ENCODE peak calls at places on chromosomes 5 and 9, in nine cellular contexts. S is cardiac muscle cell, Z is small intestine, J is lower lobe of right lung, M is GM23338, T is GM12878, A is ovary, E is aorta, B is pancreas. D is an unnamed sample. For H3K4me1, the result is how much of the 10 kb centered on the place peaks cover.

GRCh38 chr9:29806941-29807625 is 2233.8 kb upstream of the C9orf72 start:
- DNase-seq in S (no peak), Z (no peak), J (no peak), M (peak), T (no peak), A (no peak), E (no peak), B (no peak), D (no peak)

GRCh38 chr5:111854196-111854595 is 97.2 kb upstream of the NREP start:
- DNase-seq in S (no peak), Z (no peak), J (no peak), M (no peak), T (no peak), A (no peak), E (no peak), B (no peak), D (no peak)

GRCh38 chr5:1511651-1512540 is 11.9 kb downstream of the LPCAT1 start:
- DNase-seq in S (peak), Z (no peak), J (no peak), M (no peak), T (no peak), A (peak), E (peak), B (peak), D (peak)

GRCh38 chr9:91580136-91580535 is 156.5 kb upstream of the NFIL3 start:
- DNase-seq in S (peak), Z (no peak), J (no peak), M (peak), T (no peak), A (no peak), E (no peak), B (no peak), D (no peak)

GRCh38 chr5:72386639-72387038 is 66.5 kb downstream of the PTCD2 start:
- DNase-seq in S (no peak), Z (no peak), J (no peak), M (no peak), T (no peak), A (no peak), E (no peak), B (no peak), D (no peak)

GRCh38 chr9:97740848-97741821 is 44.0 kb upstream of the XPA start:
- DNase-seq in S (peak), Z (peak), J (peak), M (peak), T (no peak), A (peak), E (peak), B (peak), D (peak)

GRCh38 chr5:116650544-116650943 is 75.9 kb upstream of the SEMA6A start:
- DNase-seq in S (no peak), Z (no peak), J (no peak), M (no peak), T (no peak), A (no peak), E (no peak), B (no peak), D (no peak)

GRCh38 chr5:160767062-160767461 is 84.9 kb downstream of the ATP10B start:
- DNase-seq in S (no peak), Z (no peak), J (no peak), M (no peak), T (no peak), A (no peak), E (no peak), B (no peak), D (no peak)

GRCh38 chr5:104540448-104540847 is 977.9 kb upstream of the NUDT12 start:
- DNase-seq in S (peak), Z (no peak), J (no peak), M (no peak), T (no peak), A (peak), E (no peak), B (no peak), D (no peak)

GRCh38 chr9:87140605-87141109 is 193.4 kb upstream of the GAS1 start:
- DNase-seq in S (no peak), Z (no peak), J (no peak), M (no peak), T (no peak), A (no peak), E (no peak), B (no peak), D (no peak)

GRCh38 chr9:113590991-113591898 is 127.7 kb downstream of the RGS3 start:
- DNase-seq in S (peak), Z (peak), J (peak), M (peak), T (no peak), A (peak), E (peak), B (peak), D (peak)
- H3K27ac ChIP-seq in S (no peak), Z (peak), J (peak), M (no peak), T (no peak), A (peak), E (peak), B (peak), D (peak)

DNA sequence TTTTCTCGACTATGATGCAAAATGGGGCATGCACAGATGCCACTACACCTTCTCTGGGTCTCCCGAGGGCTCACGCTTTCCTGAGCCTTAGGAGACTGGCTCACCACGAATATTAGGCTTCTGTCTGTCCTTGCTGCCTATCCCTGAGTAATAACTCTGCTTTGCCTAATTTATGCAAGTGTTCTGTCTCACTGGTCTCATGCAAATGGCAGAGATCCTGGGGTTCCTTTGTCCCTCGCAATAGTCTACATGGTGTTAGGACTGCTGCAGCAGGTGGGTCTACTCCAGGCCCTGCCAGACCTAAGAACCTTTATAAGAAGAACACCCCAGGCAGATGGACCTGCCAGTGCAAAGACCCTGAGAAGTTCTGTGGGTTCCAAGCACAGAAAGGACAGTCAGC is 72.3 kb upstream of the HRH2 start:
- DNase-seq in S (no peak), Z (no peak), J (no peak), M (no peak), T (no peak), A (no peak), E (no peak), B (no peak), D (no peak)
- H3K4me1 ChIP-seq in S (under half), Z (under half), J (under half), M (under half), T (under half), A (under half), E (under half), B (under half), D (under half)

GRCh38 chr9:112526973-112527372 is 40.3 kb downstream of the KIAA1958 start:
- DNase-seq in S (no peak), Z (no peak), J (no peak), M (no peak), T (no peak), A (no peak), E (no peak), B (no peak), D (no peak)
- H3K27ac ChIP-seq in S (no peak), Z (no peak), J (no peak), M (no peak), T (no peak), A (peak), E (no peak), B (peak), D (no peak)

DNA sequence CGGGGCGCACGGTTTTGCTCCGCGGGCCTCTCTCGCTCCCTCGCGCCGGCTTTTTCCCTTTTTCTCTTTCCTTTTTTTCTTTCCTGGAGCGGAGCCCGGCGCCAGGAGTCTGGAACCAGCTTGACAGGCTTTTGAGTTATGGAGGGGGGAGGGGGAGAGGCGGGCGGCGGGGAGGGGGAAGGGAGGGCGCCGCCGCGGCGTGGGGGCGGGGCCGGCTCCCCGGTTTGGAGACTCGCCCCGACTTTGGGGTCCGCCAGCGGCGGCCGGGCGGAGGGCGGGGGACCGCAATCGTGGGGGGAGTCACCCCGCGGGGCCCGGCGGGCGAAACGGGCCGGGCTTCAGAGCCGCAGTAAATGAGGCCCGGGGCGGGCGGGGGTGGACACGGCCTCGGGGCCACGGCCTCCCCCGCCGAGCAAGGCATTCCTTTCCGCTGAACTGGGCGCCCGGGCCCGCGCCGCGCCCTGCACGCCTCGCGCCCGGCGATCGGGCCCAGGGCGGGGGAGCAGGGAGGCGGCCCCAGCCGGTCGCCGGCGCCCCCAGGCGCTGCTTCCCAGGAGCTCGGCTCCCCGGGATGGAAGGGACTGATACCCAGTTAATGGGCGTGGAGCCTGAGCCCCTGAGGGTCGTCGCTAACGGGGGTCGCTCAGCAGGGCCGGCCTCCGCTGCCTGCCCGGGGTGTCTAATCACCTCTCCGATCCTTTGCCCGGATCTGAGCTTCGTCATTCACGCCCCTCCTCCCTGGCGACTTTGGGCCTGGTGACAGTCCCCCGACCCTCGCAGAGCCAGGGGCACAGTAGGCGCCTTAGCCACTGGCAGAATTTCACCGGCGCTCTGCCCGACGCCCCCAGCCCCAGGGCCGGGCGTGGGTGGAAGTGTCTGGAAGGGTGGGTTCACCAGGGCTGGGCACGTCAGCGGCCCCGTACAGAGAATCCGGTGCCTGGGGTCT is 138.1 kb downstream of the C9orf50 start:
- DNase-seq in S (peak), Z (peak), J (peak), M (peak), T (no peak), A (peak), E (peak), B (peak), D (peak)
- H3K4me1 ChIP-seq in S (under half), Z (under half), J (half or more), M (under half), T (under half), A (under half), E (under half), B (under half), D (half or more)

GRCh38 chr9:18438300-18438925 is 35.5 kb upstream of the ADAMTSL1 start:
- DNase-seq in S (peak), Z (peak), J (peak), M (peak), T (no peak), A (peak), E (peak), B (peak), D (peak)
- H3K27ac ChIP-seq in S (peak), Z (peak), J (no peak), M (no peak), T (no peak), A (peak), E (peak), B (no peak), D (peak)

DNA sequence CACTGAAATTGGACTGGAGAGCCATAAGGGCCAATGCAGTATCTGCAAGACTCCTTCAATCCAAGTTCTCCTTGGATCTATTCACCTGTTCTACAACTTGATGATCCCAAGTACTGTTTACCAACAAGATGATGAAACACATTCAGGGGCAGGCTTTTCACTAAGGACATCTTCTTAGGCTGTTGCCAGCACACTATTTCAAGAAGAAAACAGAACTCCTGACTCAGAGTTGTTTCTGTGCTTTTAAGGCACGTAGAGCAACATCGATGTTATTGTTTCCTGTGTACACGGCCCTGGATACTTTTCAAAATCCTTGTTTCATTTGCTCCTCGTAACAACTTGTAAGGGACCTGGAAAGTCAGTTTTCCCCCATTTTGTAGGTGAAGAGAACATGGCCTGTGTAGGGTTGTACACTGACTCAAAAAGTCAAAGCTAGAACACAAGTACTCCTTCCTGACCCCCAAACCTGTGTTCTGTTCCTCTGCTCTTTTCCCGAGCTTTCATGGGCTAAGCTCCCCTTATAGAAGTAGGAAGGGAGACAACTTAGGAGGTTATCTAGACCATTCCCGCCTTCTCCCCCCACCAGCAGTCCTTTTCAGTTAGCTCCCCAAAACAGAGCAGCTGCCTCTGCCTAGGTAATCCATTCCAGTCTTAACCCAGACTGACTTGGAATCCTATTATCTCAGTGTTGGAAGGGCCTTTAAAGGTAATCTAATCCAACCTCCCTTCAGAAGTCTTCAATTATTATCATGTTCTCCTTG is 5.2 kb upstream of the MGAT1 start:
- DNase-seq in S (no peak), Z (no peak), J (no peak), M (no peak), T (no peak), A (peak), E (no peak), B (no peak), D (no peak)
- H3K4me1 ChIP-seq in S (under half), Z (under half), J (half or more), M (under half), T (under half), A (under half), E (under half), B (under half), D (half or more)

GRCh38 chr9:137604345-137605145 is 941 bp upstream of the ARRDC1 start:
- DNase-seq in S (no peak), Z (no peak), J (peak), M (peak), T (no peak), A (no peak), E (peak), B (no peak), D (no peak)
- H3K27ac ChIP-seq in S (no peak), Z (no peak), J (no peak), M (no peak), T (no peak), A (no peak), E (no peak), B (peak), D (no peak)